ENCODE peak calls at places on chromosomes 12 and 14, in four cellular contexts. J is IMR-90, R is trophoblast cell, X is neuronal stem cell. S is an unnamed sample.

GRCh38 chr14:31990183-31990862 is 86.8 kb upstream of the ARHGAP5 start:
- DNase-seq in J (no peak), R (peak; percentile 53), X (no peak), S (peak; percentile 37)

GRCh38 chr12:90048918-90049317 is 340.3 kb upstream of the ATP2B1 start:
- DNase-seq in J (no peak), R (no peak), X (no peak), S (no peak)

GRCh38 chr14:97058071-97058470 is 260.9 kb downstream of the VRK1 start:
- DNase-seq in J (no peak), R (no peak), X (no peak), S (no peak)

GRCh38 chr14:86935241-86935640 is 1057.7 kb downstream of the GALC start:
- DNase-seq in J (peak; percentile 61), R (no peak), X (no peak), S (no peak)

GRCh38 chr12:49673446-49674317 is 33.5 kb downstream of the FMNL3 start:
- DNase-seq in J (peak; percentile 94), R (peak; percentile 60), X (peak; percentile 69), S (peak; percentile 76)

GRCh38 chr14:104680806-104681688 is 8.4 kb upstream of the INF2 start:
- DNase-seq in J (peak; percentile 85), R (peak; percentile 59), X (no peak), S (peak; percentile 59)

GRCh38 chr14:78181270-78181669 is 11.1 kb downstream of the NRXN3 start:
- DNase-seq in J (no peak), R (no peak), X (no peak), S (no peak)

GRCh38 chr12:13024151-13024946 is 19.8 kb upstream of the FAM234B start:
- DNase-seq in J (peak; percentile 82), R (peak; percentile 58), X (no peak), S (no peak)

GRCh38 chr12:85519163-85519562 is 239.1 kb downstream of the ALX1 start:
- DNase-seq in J (no peak), R (no peak), X (no peak), S (peak; percentile 79)

GRCh38 chr14:46091819-46092218 is 559.8 kb downstream of the RPL10L start:
- DNase-seq in J (no peak), R (no peak), X (no peak), S (no peak)
- H2AK5ac ChIP-seq in J (no peak overlapping the region), R (no peak overlapping the region), X (no peak overlapping the region), S (no peak overlapping the region)

GRCh38 chr12:19925881-19926665 is 442.3 kb upstream of the PDE3A start:
- DNase-seq in J (no peak), R (no peak), X (no peak), S (no peak)
- H3K27ac ChIP-seq in J (no peak overlapping the region), R (no peak overlapping the region), X (no peak overlapping the region), S (no peak overlapping the region)

DNA sequence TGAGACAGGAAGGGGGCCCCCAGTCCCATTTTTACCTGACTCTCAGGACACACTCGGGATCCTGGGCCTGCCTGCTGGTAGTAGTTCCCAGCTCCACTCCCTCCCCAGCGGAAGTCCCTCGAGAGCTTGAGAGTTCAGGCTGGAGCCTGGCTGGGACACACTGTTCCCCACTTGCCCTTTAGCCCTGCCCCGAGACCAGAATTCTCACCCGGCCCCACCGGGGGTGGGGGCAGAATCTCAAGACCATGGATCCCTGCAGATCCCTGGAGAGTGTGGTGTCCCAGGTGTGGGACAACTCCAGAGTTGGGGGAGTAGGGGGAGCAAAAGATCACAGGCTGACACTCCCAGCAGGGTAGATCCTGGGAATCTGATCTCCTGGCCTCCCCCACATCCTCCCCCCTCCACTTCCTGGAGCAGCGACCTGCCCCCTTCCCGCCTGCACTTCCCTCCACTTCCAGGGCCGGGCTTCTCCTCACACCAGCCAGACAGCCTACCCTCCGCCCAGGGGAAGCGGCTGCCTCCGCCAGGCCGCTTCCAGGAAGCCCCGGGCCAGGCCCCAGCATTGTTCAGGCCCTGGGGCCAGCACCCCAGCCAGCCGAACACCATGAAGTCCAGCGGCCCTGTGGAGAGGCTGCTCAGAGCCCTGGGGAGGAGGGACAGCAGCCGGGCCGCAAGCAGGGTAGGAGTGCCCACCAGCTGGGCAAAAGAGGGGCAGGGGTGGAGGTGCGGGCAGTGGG is at the start of gene TNS2:
- DNase-seq in J (peak; percentile 40), R (no peak), X (no peak), S (peak; percentile 93)
- H2AK5ac ChIP-seq in J (peak within 1 kb of the TSS; percentile 100), R (peak within 1 kb of the TSS; percentile 27), X (peak within 1 kb of the TSS; percentile 89), S (peak within 1 kb of the TSS; percentile 78)

DNA sequence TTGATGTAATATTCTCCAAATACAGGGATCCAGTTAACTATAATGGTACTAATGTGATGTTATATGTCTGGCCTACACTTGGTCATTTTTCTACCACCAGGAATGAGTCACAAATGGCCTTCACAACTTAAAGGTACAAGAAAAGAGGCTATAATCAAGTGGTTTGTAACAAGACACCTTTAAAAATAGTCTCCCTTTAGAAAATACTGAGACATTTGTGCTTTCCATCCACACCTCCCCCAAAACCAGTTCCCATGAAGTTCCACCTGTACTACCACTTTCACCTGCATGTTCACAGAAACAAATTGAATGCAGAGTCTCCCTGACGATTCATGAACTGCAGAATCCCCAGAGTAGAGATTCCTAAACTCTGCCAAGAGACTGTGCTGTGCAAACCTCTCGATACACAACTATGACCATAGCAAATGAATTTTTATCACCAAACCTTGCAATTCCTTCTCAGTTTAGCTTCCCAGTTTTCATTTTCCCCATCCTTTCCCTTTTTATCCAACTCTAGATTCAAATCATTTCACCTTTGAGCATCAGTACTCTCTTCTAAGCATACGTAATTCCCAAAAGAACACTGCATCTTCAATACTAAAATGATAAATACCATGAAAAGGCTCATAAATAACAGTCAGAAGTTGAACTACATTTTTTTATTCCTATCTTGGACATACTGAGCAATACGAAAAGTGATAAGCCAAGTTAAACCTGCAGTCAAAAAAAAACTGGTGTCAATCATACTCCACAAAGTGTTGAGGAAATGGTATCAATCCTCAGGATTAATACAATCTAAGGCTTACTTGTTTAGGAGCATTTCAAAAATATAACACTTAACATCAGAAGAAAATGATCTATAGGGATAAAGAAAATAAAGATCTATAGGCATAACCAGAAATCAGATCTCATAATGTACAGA is 5.8 kb downstream of the BTG1 start:
- DNase-seq in J (peak; percentile 59), R (no peak), X (no peak), S (no peak)
- H3K27ac ChIP-seq in J (peak overlapping the region; percentile 68), R (no peak overlapping the region), X (no peak overlapping the region), S (no peak overlapping the region)

S was measured in mesendoderm.